ENCODE peak calls at places on chromosomes 12 and 14, in four cellular contexts. One of them, this sample, is unnamed.

GRCh38 chr12:52215587-52216031 is 17.4 kb upstream of the KRT7 start:
- DNase-seq in SK-N-SH: peak; percentile 74
- DNase-seq in H1: no peak
- DNase-seq in K562: peak; percentile 49
- DNase-seq in this sample: no peak

GRCh38 chr14:23578560-23579310 is at the start of gene JPH4:
- DNase-seq in SK-N-SH: peak; percentile 89
- DNase-seq in K562: peak; percentile 28
- DNase-seq in H1: peak; percentile 77
- DNase-seq in this sample: no peak

GRCh38 chr14:104900639-104901512 is 23.8 kb upstream of the PLD4 start:
- DNase-seq in SK-N-SH: no peak
- DNase-seq in K562: no peak
- DNase-seq in H1: no peak
- DNase-seq in this sample: no peak

GRCh38 chr12:68638721-68639395 is 28.2 kb downstream of the RAP1B start:
- DNase-seq in SK-N-SH: no peak
- DNase-seq in K562: no peak
- DNase-seq in H1: no peak
- DNase-seq in this sample: no peak

GRCh38 chr12:25455696-25456095 is 97.4 kb downstream of the LMNTD1 start:
- DNase-seq in K562: no peak
- DNase-seq in H1: no peak
- DNase-seq in SK-N-SH: no peak
- DNase-seq in this sample: no peak

GRCh38 chr14:91614187-91614586 is 104.1 kb upstream of the PPP4R3A start:
- DNase-seq in SK-N-SH: no peak
- DNase-seq in K562: peak; percentile 11
- DNase-seq in H1: no peak
- DNase-seq in this sample: no peak

GRCh38 chr12:19799216-19799615 is 359.9 kb downstream of the AEBP2 start:
- DNase-seq in K562: no peak
- DNase-seq in H1: no peak
- DNase-seq in SK-N-SH: no peak
- DNase-seq in this sample: no peak

GRCh38 chr14:105702275-105702817 is 176.0 kb downstream of the TMEM121 start:
- DNase-seq in K562: no peak
- DNase-seq in H1: no peak
- DNase-seq in SK-N-SH: no peak
- DNase-seq in this sample: no peak

GRCh38 chr12:95593266-95593871 is 42.1 kb upstream of the USP44 start:
- DNase-seq in H1: no peak
- DNase-seq in K562: no peak
- DNase-seq in SK-N-SH: no peak
- DNase-seq in this sample: no peak

GRCh38 chr12:97875064-97875463 is 412.5 kb downstream of the RMST start:
- DNase-seq in SK-N-SH: no peak
- DNase-seq in K562: no peak
- DNase-seq in H1: no peak
- DNase-seq in this sample: no peak

GRCh38 chr12:12788675-12789368 is 3.4 kb downstream of the APOLD1 start:
- DNase-seq in K562: peak; percentile 49
- DNase-seq in H1: peak; percentile 56
- DNase-seq in SK-N-SH: peak; percentile 66
- DNase-seq in this sample: no peak

GRCh38 chr12:114555451-114555850 is 128.5 kb downstream of the TBX3 start:
- DNase-seq in K562: no peak
- DNase-seq in H1: no peak
- DNase-seq in SK-N-SH: no peak
- DNase-seq in this sample: no peak

DNA sequence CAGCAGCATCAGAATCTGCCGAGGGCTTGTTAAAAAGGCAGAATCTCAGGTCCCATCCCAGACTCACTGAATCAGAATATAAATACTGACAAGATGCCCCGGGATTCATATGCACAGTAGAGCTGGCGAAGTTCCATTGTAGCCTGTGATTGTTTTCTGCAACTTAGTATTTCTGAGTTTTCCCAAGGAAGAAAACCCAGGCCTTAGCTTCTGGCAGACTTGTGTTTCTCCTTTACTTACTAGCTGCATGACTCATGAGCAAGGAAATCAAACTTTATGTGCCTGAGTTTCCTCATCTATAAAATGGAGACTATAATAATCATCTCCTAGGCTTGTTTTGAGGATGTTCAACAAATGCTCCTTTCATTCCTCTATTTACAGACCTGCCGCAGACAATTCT is 278.5 kb upstream of the PLEKHG7 start:
- DNase-seq in SK-N-SH: no peak
- DNase-seq in K562: no peak
- DNase-seq in H1: no peak
- DNase-seq in this sample: no peak
- TF ChIP-seq JUND in SK-N-SH: no peak
- TF ChIP-seq JUND in K562: no peak
- TF ChIP-seq JUND in H1: peak; percentile 13
- TF ChIP-seq JUND in this sample: no peak

GRCh38 chr12:54017845-54018607 is 9.2 kb downstream of the HOXC8 start:
- DNase-seq in K562: peak; percentile 98
- DNase-seq in H1: peak; percentile 83
- DNase-seq in SK-N-SH: peak; percentile 99
- DNase-seq in this sample: peak; percentile 79
- TF ChIP-seq NRF1 in K562: peak; percentile 96
- TF ChIP-seq NRF1 in H1: peak; percentile 71
- TF ChIP-seq NRF1 in SK-N-SH: peak; percentile 92
- TF ChIP-seq NRF1 in this sample: peak; percentile 80

GRCh38 chr12:29961231-29961630 is 177.5 kb upstream of the TMTC1 start:
- DNase-seq in SK-N-SH: no peak
- DNase-seq in H1: no peak
- DNase-seq in K562: no peak
- DNase-seq in this sample: no peak

GRCh38 chr12:29960113-29960512 is 176.4 kb upstream of the TMTC1 start:
- DNase-seq in K562: no peak
- DNase-seq in SK-N-SH: no peak
- DNase-seq in H1: no peak
- DNase-seq in this sample: no peak

GRCh38 chr12:29957835-29958234 is 174.1 kb upstream of the TMTC1 start:
- DNase-seq in H1: no peak
- DNase-seq in SK-N-SH: no peak
- DNase-seq in K562: no peak
- DNase-seq in this sample: no peak

GRCh38 chr12:29962276-29963035 is 178.7 kb upstream of the TMTC1 start:
- DNase-seq in K562: no peak
- DNase-seq in H1: no peak
- DNase-seq in SK-N-SH: no peak
- DNase-seq in this sample: no peak
- TF ChIP-seq JUND in K562: no peak
- TF ChIP-seq JUND in H1: no peak
- TF ChIP-seq JUND in SK-N-SH: no peak
- TF ChIP-seq JUND in this sample: no peak

DNA sequence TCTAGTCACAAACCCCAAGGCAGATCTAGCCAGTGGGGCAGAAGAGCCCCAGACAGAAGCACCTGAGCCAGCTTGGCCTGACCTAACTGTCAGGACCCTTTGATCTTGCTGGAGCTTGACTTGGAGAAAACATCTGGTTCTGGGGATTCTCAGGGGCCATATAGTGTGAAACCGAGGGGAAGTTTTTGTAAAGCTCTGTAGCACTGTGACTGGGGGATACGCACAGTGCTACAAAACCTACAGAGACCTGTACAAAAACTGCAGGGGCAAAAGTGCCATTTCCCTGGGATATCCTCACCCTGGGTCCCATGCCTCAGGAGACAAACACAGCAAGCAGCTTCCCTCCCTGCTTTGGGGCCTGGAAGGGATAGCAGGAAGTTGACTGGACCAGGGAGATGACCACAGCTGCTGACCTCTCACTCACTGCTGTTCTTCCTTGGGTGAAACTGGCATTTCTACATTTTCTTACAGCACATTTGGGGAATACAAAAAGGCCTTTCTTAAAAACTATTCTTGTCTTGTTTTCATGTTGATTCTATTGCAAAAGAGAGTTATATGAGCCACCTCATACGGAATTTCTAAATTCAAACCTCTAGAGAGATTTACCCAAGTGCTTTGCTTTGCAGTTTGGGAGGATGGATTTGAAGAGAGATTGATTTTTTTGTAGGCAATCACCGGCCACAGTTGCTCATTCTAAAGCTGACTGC is 140.0 kb downstream of the DAD1 start:
- DNase-seq in H1: no peak
- DNase-seq in K562: no peak
- DNase-seq in SK-N-SH: no peak
- DNase-seq in this sample: no peak
- TF ChIP-seq NRF1 in H1: no peak
- TF ChIP-seq NRF1 in K562: no peak
- TF ChIP-seq NRF1 in SK-N-SH: no peak
- TF ChIP-seq NRF1 in this sample: no peak

GRCh38 chr12:66244446-66244845 is 55.4 kb downstream of the IRAK3 start:
- DNase-seq in H1: no peak
- DNase-seq in SK-N-SH: no peak
- DNase-seq in K562: no peak
- DNase-seq in this sample: no peak
- TF ChIP-seq JUND in H1: no peak
- TF ChIP-seq JUND in SK-N-SH: no peak
- TF ChIP-seq JUND in K562: no peak
- TF ChIP-seq JUND in this sample: no peak

GRCh38 chr14:72419226-72419625 is 474.7 kb downstream of the DPF3 start:
- DNase-seq in K562: no peak
- DNase-seq in H1: no peak
- DNase-seq in SK-N-SH: no peak
- DNase-seq in this sample: no peak
- TF ChIP-seq NRF1 in K562: no peak
- TF ChIP-seq NRF1 in H1: no peak
- TF ChIP-seq NRF1 in SK-N-SH: no peak
- TF ChIP-seq NRF1 in this sample: no peak

GRCh38 chr14:77641534-77642341 is 25.3 kb upstream of the SPTLC2 start:
- DNase-seq in K562: no peak
- DNase-seq in SK-N-SH: no peak
- DNase-seq in H1: no peak
- DNase-seq in this sample: peak; percentile 16
- TF ChIP-seq JUND in K562: no peak
- TF ChIP-seq JUND in SK-N-SH: no peak
- TF ChIP-seq JUND in H1: no peak
- TF ChIP-seq JUND in this sample: no peak